ENCODE peak calls at places on chromosomes 13 and 19, in seven cellular contexts. W is substantia nigra, B is progenitor cell of endocrine pancreas, X is ELR, P is fibroblast of the conjunctiva, T is C1 segment of cervical spinal cord, S is fibroblast of the aortic adventitia. C is an unnamed sample.

GRCh38 chr13:32846020-32846451 is 170.2 kb upstream of the KL start:
- DNase-seq in P (no peak), T (no peak), B (no peak), S (no peak), X (no peak), W (no peak), C (no peak)

GRCh38 chr19:46745521-46746280 is at the start of gene FKRP:
- DNase-seq in S (no peak), X (peak; percentile 43), W (no peak), T (no peak), P (no peak), B (no peak), C (no peak)

GRCh38 chr19:41528106-41528505 is 47.9 kb upstream of the CEACAM21 start:
- DNase-seq in T (no peak), S (no peak), W (no peak), B (no peak), X (no peak), P (no peak), C (no peak)

GRCh38 chr13:25502551-25502950 is 130.8 kb downstream of the ATP8A2 start:
- DNase-seq in P (no peak), B (no peak), W (no peak), X (no peak), T (no peak), S (no peak), C (no peak)

GRCh38 chr13:51802601-51803000 is 1.4 kb downstream of the DHRS12 start:
- DNase-seq in B (no peak), T (no peak), P (no peak), W (no peak), S (no peak), X (no peak), C (no peak)

GRCh38 chr19:39083983-39084731 is at the start of gene ACP7:
- DNase-seq in X (peak; percentile 33), B (no peak), T (no peak), S (no peak), P (no peak), W (no peak), C (no peak)

GRCh38 chr13:39401091-39401647 is 201.8 kb downstream of the LHFPL6 start:
- DNase-seq in B (no peak), X (no peak), T (no peak), P (no peak), S (no peak), W (no peak), C (no peak)

GRCh38 chr19:2476451-2477140 is 669 bp downstream of the GADD45B start:
- DNase-seq in T (peak; percentile 51), S (peak; percentile 64), P (no peak), B (no peak), X (peak; percentile 86), W (peak; percentile 57), C (peak; percentile 51)

GRCh38 chr13:97371486-97372109 is 62.4 kb upstream of the RAP2A start:
- DNase-seq in X (no peak), B (no peak), P (no peak), T (no peak), S (no peak), W (no peak), C (no peak)

GRCh38 chr13:101303512-101303911 is 112.8 kb downstream of the NALCN start:
- DNase-seq in P (no peak), S (peak; percentile 31), T (no peak), B (no peak), W (no peak), X (no peak), C (no peak)

GRCh38 chr13:112469071-112469745 is 93.1 kb downstream of the SPACA7 start:
- DNase-seq in W (no peak), P (no peak), T (no peak), B (no peak), X (no peak), S (no peak), C (no peak)

GRCh38 chr13:82747948-82748347 is 1134.3 kb downstream of the SLITRK1 start:
- DNase-seq in W (no peak), T (no peak), S (peak; percentile 67), B (no peak), P (peak; percentile 50), X (peak; percentile 20), C (no peak)

GRCh38 chr13:37442996-37443395 is 155.6 kb downstream of the POSTN start:
- DNase-seq in T (no peak), W (no peak), P (no peak), S (no peak), X (no peak), B (no peak), C (no peak)

GRCh38 chr19:33214621-33215020 is 11.0 kb downstream of the SLC7A10 start:
- DNase-seq in B (no peak), S (peak; percentile 13), P (no peak), W (no peak), X (peak; percentile 32), T (no peak), C (no peak)

GRCh38 chr13:21632196-21632595 is 28.2 kb upstream of the MICU2 start:
- DNase-seq in W (no peak), X (no peak), S (no peak), T (no peak), B (no peak), P (no peak), C (no peak)

GRCh38 chr19:4197625-4198466 is 15.4 kb downstream of the ANKRD24 start:
- DNase-seq in W (no peak), P (no peak), S (no peak), X (no peak), T (no peak), B (no peak), C (peak; percentile 84)

GRCh38 chr13:114177245-114178010 is 1.6 kb upstream of the CFAP97D2 start:
- DNase-seq in T (no peak), B (no peak), S (no peak), X (peak; percentile 10), W (no peak), P (no peak), C (peak; percentile 54)

GRCh38 chr13:33132644-33133440 is 116.6 kb downstream of the KL start:
- DNase-seq in P (peak; percentile 65), X (no peak), S (peak; percentile 77), W (no peak), B (no peak), T (no peak), C (no peak)

GRCh38 chr13:50707533-50708096 is 135.9 kb downstream of the DLEU7 start:
- DNase-seq in X (no peak), W (no peak), B (no peak), P (no peak), T (no peak), S (no peak), C (no peak)

GRCh38 chr19:21607453-21607852 is 102.1 kb downstream of the ZNF429 start:
- DNase-seq in B (no peak), P (no peak), W (no peak), T (no peak), S (no peak), X (no peak), C (no peak)

GRCh38 chr19:47609885-47610545 is 1.1 kb downstream of the BICRA start:
- DNase-seq in P (no peak), B (peak; percentile 36), T (no peak), X (peak; percentile 69), W (peak; percentile 15), S (no peak), C (peak; percentile 69)

GRCh38 chr13:75938811-75939525 is 302.8 kb downstream of the LMO7 start:
- DNase-seq in W (no peak), B (no peak), P (peak; percentile 43), T (no peak), S (peak; percentile 61), X (no peak), C (no peak)

GRCh38 chr19:49847731-49848696 is 2.9 kb upstream of the PTOV1 start:
- DNase-seq in W (no peak), P (peak; percentile 62), S (peak; percentile 79), X (peak; percentile 94), T (no peak), B (no peak), C (peak; percentile 50)

GRCh38 chr19:34316741-34317241 is 48.2 kb upstream of the GPI start:
- DNase-seq in B (no peak), P (no peak), S (no peak), T (no peak), W (no peak), X (peak; percentile 82), C (no peak)

GRCh38 chr19:28883241-28883693 is 329.7 kb downstream of the UQCRFS1 start:
- DNase-seq in S (peak; percentile 92), W (peak; percentile 26), B (no peak), T (peak; percentile 9), X (no peak), P (no peak), C (no peak)

GRCh38 chr13:99041337-99041736 is 63.5 kb upstream of the DOCK9 start:
- DNase-seq in B (no peak), W (no peak), X (no peak), T (no peak), P (no peak), S (no peak), C (no peak)